ENCODE peak calls at places on chromosomes 11 and 22, in four cellular contexts. W is CD4-positive, alpha-beta memory T cell; A is naive thymus-derived CD4-positive, alpha-beta T cell; S is cardiac muscle cell. B is an unnamed sample. For H3K9me3, the result is how much of the 10 kb centered on the place peaks cover.

GRCh38 chr11:72009156-72009555 is 10.4 kb downstream of the IL18BP start:
- DNase-seq in W (no peak), A (no peak), S (no peak), B (no peak)

GRCh38 chr22:26430600-26430999 is 1.5 kb downstream of the ASPHD2 start:
- DNase-seq in W (no peak), A (no peak), S (no peak), B (no peak)

GRCh38 chr22:20080776-20081654 is 974 bp downstream of the DGCR8 start:
- DNase-seq in W (no peak), A (no peak), S (peak), B (no peak)

GRCh38 chr11:12556788-12557384 is 117.3 kb upstream of the TEAD1 start:
- DNase-seq in W (no peak), A (no peak), S (peak), B (no peak)

GRCh38 chr11:3861698-3862097 is 6.2 kb downstream of the STIM1 start:
- DNase-seq in W (no peak), A (no peak), S (no peak), B (no peak)

GRCh38 chr11:4180441-4181183 is 86.0 kb downstream of the RRM1 start:
- DNase-seq in W (no peak), A (no peak), S (no peak), B (no peak)

GRCh38 chr11:86519064-86519911 is 144.6 kb downstream of the CCDC81 start:
- DNase-seq in W (no peak), A (no peak), S (peak), B (no peak)

GRCh38 chr11:109641549-109641948 is 219.6 kb downstream of the C11orf87 start:
- DNase-seq in W (no peak), A (no peak), S (peak), B (no peak)

GRCh38 chr11:47399860-47400812 is 8.3 kb upstream of the SLC39A13 start:
- DNase-seq in W (peak), A (peak), S (peak), B (peak)

GRCh38 chr11:74755395-74755995 is 6.8 kb downstream of the RNF169 start:
- DNase-seq in W (no peak), A (no peak), S (no peak), B (no peak)

DNA sequence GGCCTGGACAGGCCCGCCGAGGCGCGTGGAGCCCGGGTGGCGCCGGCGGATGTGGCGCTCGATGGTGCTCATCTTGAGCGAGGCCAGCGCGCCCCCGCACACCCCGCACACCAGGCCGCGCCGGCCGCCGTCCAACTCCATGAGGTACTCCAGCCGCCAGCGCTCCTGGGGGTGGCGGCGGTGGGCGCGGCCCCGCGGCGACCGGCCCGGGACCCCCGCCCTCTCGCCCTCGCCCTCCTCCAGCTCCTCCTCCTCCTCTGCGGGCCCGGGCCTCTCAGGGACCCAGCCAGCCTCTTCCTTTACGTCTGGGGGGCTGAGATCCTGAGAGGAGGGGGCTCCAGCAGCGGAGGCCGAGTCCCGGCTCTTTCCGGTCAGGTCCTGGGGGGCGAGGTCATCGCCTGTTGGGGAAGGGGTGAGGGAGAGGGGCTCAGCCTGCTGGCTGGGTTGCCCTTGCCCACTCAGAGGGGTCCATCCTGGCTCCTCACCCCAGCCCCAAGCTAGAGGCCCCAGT is 4.3 kb downstream of the ZFTA start:
- DNase-seq in W (no peak), A (no peak), S (no peak), B (no peak)
- H3K27ac ChIP-seq in W (no peak), A (no peak), S (no peak), B (no peak)

DNA sequence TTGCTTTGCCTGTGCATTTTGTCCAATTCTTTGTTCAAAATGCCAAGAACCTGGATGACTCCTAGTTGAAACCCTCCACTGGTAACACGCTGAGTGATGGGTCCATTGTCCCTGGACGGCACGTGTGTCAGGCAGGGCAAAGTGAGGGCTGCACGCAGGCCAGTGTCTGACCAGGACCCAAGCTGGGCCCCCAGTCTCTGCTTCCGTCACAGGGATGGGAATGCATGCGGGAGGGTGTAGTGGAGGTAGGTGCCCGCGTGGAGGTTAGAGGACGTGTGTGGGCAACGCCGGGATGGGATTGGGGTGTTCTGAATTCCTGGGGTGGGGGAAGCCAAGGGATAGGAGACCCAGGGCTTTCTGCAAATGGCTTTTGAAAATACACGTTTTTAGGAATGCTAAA is 943.4 kb downstream of the BRD1 start:
- DNase-seq in W (no peak), A (no peak), S (no peak), B (no peak)
- H3K9me3 ChIP-seq in W (under half), A (under half), S (under half), B (under half)

GRCh38 chr11:70220136-70220535 is 17.0 kb downstream of the FADD start:
- DNase-seq in W (no peak), A (no peak), S (no peak), B (no peak)
- H3K27ac ChIP-seq in W (no peak), A (no peak), S (no peak), B (no peak)

DNA sequence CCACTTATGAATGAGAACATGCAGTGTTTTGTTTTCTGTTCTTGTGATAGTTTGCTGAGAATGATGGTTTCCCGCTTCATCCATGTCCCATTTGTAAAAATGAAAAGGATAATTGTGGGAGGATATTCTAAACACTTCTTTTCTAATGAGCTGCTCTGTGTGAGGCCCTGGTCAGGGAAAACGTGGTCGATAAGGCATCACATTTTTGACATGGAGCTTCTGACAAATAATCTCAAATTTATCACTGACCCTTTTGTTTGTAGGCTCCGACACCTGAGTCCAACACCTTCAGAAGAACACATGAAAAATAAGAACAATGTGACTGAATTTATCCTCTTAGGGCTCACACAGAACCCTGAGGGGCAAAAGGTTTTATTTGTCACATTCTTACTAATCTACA is at the start of gene OR4A15:
- DNase-seq in W (no peak), A (no peak), S (no peak), B (no peak)
- H3K9me3 ChIP-seq in W (under half), A (under half), S (under half), B (under half)

DNA sequence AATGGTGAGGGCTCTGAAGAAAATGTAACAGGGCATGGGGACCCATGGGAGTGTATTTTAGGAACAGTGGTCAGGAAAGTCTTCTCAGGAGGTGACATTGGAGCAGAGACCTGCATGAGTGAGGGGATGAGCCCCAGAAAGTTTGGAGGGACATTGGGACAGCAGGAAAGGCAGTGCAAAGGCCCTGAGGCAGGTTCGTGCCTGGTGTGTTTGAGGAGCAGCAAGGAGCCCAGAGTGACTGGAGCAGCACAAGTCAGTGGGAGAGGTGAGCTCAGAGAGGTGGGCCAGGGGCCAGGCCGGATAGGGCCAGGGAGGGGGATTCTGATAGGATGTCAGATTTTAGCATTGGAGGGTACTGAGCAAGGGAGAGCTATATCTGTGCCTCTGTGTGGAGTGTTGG is 80.0 kb upstream of the CRYBB3 start:
- DNase-seq in W (no peak), A (no peak), S (no peak), B (no peak)
- H3K27ac ChIP-seq in W (no peak), A (no peak), S (no peak), B (no peak)

DNA sequence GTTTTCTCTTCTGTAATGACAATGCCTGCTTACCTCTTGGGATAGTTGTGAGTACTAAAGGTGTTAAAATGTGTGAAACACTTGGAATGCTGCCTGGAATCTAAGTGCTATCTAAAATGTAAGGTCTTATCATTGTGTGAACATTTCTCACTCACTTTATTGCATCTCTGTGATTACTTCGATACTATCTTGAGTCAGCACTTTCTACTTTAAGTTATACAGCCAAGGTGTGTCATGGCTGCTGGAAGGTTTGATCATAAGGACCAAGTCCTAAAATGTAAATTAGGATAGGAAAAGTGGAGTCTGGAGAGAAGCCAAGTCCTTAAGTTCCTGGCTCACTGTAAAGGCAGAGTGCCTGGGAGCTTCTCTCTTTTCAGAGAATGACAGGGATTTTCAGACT is 12.3 kb downstream of the GLYATL2 start:
- DNase-seq in W (no peak), A (no peak), S (no peak), B (no peak)
- H3K9me3 ChIP-seq in W (under half), A (under half), S (under half), B (under half)

GRCh38 chr11:64723907-64724862 is 1.2 kb upstream of the NRXN2 start:
- DNase-seq in W (no peak), A (no peak), S (no peak), B (no peak)
- H3K27ac ChIP-seq in W (peak), A (peak), S (no peak), B (no peak)

GRCh38 chr11:2817431-2817830 is 68.1 kb downstream of the CDKN1C start:
- DNase-seq in W (no peak), A (no peak), S (no peak), B (no peak)
- H3K9me3 ChIP-seq in W (under half), A (half or more), S (under half), B (under half)

B was measured in CD8-positive, alpha-beta memory T cell.